ENCODE peak calls at places on chromosomes 4 and X, in five cellular contexts. Z is thoracic aorta; F is CD8-positive, alpha-beta T cell; R is uterus; D is stomach. Y is an unnamed sample.

GRCh38 chr4:7007944-7008343 is 35.2 kb upstream of the TADA2B start:
- DNase-seq in R (no peak), F (no peak), Z (no peak), D (no peak), Y (no peak)

GRCh38 chrX:112705726-112706125 is 26.0 kb upstream of the LHFPL1 start:
- DNase-seq in D (no peak), Z (no peak), F (no peak), R (no peak), Y (no peak)

GRCh38 chrX:5236096-5236495 is 992.6 kb downstream of the NLGN4X start:
- DNase-seq in D (no peak), F (no peak), R (no peak), Z (no peak), Y (no peak)

GRCh38 chr4:39346856-39347519 is 19.2 kb downstream of the RFC1 start:
- DNase-seq in R (no peak), Z (no peak), D (no peak), F (no peak), Y (no peak)

GRCh38 chr4:150852237-150852636 is 162.8 kb downstream of the LRBA start:
- DNase-seq in Z (no peak), R (no peak), D (no peak), F (no peak), Y (no peak)

GRCh38 chrX:53445977-53446376 is 11.8 kb upstream of the HSD17B10 start:
- DNase-seq in R (no peak), F (peak; percentile 43), D (peak; percentile 44), Z (no peak), Y (no peak)

GRCh38 chr4:24488399-24489164 is 95.8 kb downstream of the DHX15 start:
- DNase-seq in R (peak; percentile 66), D (peak; percentile 87), Z (peak; percentile 37), F (peak; percentile 59), Y (peak; percentile 76)

GRCh38 chrX:114049063-114049462 is 534.8 kb upstream of the HTR2C start:
- DNase-seq in F (no peak), Z (no peak), D (no peak), R (no peak), Y (no peak)

GRCh38 chr4:76384052-76384451 is 36.9 kb downstream of the CCDC158 start:
- DNase-seq in F (no peak), Z (no peak), D (no peak), R (no peak), Y (no peak)

GRCh38 chrX:144275403-144275802 is 391.5 kb downstream of the UBE2NL start:
- DNase-seq in D (no peak), Z (no peak), F (no peak), R (no peak), Y (no peak)

GRCh38 chr4:151658959-151659593 is 101.7 kb downstream of the GATB start:
- DNase-seq in D (no peak), F (no peak), R (no peak), Z (no peak), Y (no peak)

GRCh38 chrX:114583646-114584433 is at the start of gene HTR2C:
- DNase-seq in Z (no peak), R (no peak), F (no peak), D (no peak), Y (no peak)

GRCh38 chr4:112817933-112818921 is 181.3 kb downstream of the LARP7 start:
- DNase-seq in Z (peak; percentile 42), R (peak; percentile 72), D (peak; percentile 25), F (no peak), Y (peak; percentile 85)

GRCh38 chr4:15410750-15411149 is 17.1 kb upstream of the C1QTNF7 start:
- DNase-seq in R (peak; percentile 27), Z (no peak), F (peak; percentile 22), D (no peak), Y (no peak)

GRCh38 chr4:37685211-37685725 is 908 bp downstream of the RELL1 start:
- DNase-seq in Z (no peak), R (peak; percentile 38), D (no peak), F (peak; percentile 51), Y (no peak)

GRCh38 chrX:119887721-119888425 is 7.8 kb upstream of the AKAP14 start:
- DNase-seq in F (peak; percentile 49), Z (no peak), R (peak; percentile 24), D (peak; percentile 54), Y (peak; percentile 21)

GRCh38 chr4:144647095-144647959 is 1.4 kb downstream of the HHIP start:
- DNase-seq in F (no peak), D (no peak), Z (no peak), R (no peak), Y (no peak)

GRCh38 chr4:70365479-70365878 is 4.9 kb downstream of the SMR3A start:
- DNase-seq in F (no peak), Z (no peak), R (no peak), D (no peak), Y (no peak)

GRCh38 chr4:63315651-63316050 is 1093.6 kb downstream of the TECRL start:
- DNase-seq in F (no peak), R (no peak), Z (no peak), D (no peak), Y (no peak)

GRCh38 chrX:153551135-153551534 is 33.7 kb downstream of the ATP2B3 start:
- DNase-seq in Z (no peak), D (no peak), R (no peak), F (no peak), Y (no peak)

GRCh38 chr4:1523907-1524636 is 117.8 kb upstream of the NKX1-1 start:
- DNase-seq in F (no peak), Z (no peak), D (no peak), R (no peak), Y (no peak)

GRCh38 chr4:105296672-105297071 is 150.0 kb downstream of the TET2 start:
- DNase-seq in D (no peak), F (no peak), Z (no peak), R (no peak), Y (no peak)

GRCh38 chr4:2250003-2250763 is 8.3 kb upstream of the HAUS3 start:
- DNase-seq in Z (no peak), R (peak; percentile 16), D (peak; percentile 23), F (no peak), Y (peak; percentile 8)

GRCh38 chr4:16524911-16525574 is 298.8 kb upstream of the TAPT1 start:
- DNase-seq in F (no peak), D (no peak), R (peak; percentile 31), Z (no peak), Y (no peak)

GRCh38 chr4:52657630-52658501 is 1.2 kb downstream of the USP46 start:
- DNase-seq in F (no peak), Z (no peak), R (peak; percentile 21), D (peak; percentile 28), Y (no peak)

DNA sequence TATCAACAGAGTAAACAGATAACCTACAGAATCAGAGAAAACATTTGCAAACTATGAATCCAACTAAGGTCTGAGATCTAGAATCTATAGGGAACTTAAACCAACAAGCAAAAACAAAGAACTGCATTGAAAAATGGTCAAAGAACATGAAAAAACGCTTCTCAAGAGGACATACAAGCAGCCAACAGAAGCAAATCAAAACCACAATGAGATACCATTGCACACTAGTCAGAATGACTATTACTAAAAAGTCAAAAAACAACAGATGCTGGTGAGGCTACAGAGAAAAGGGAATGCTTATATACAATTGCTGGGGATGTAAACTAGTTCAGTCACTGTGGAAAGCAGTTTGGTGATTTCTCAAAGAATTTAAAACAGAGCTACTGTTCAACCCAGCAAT is 255.7 kb downstream of the TMEM47 start:
- DNase-seq in R (no peak), F (no peak), Z (no peak), D (no peak), Y (no peak)
- H3K4me3 ChIP-seq in R (no peak overlapping the region), F (no peak overlapping the region), Z (no peak overlapping the region), D (no peak overlapping the region), Y (no peak overlapping the region)

GRCh38 chrX:21590012-21590776 is 67.9 kb downstream of the KLHL34 start:
- DNase-seq in D (no peak), F (no peak), Z (no peak), R (no peak), Y (no peak)
- H3K27ac ChIP-seq in D (no peak overlapping the region), F (no peak overlapping the region), Z (no peak overlapping the region), R (no peak overlapping the region), Y (no peak overlapping the region)

GRCh38 chr4:87920478-87920877 is 55.0 kb upstream of the SPP1 start:
- DNase-seq in R (no peak), Z (no peak), F (no peak), D (no peak), Y (no peak)
- H3K4me3 ChIP-seq in R (no peak overlapping the region), Z (no peak overlapping the region), F (no peak overlapping the region), D (no peak overlapping the region), Y (no peak overlapping the region)

GRCh38 chrX:70359458-70359857 is 63.7 kb upstream of the GDPD2 start:
- DNase-seq in F (no peak), Z (no peak), D (no peak), R (no peak), Y (no peak)

GRCh38 chrX:70354726-70355125 is 64.8 kb downstream of the KIF4A start:
- DNase-seq in Z (no peak), F (no peak), R (no peak), D (no peak), Y (no peak)

GRCh38 chrX:70352473-70352872 is 62.6 kb downstream of the KIF4A start:
- DNase-seq in D (no peak), R (no peak), F (no peak), Z (no peak), Y (no peak)

DNA sequence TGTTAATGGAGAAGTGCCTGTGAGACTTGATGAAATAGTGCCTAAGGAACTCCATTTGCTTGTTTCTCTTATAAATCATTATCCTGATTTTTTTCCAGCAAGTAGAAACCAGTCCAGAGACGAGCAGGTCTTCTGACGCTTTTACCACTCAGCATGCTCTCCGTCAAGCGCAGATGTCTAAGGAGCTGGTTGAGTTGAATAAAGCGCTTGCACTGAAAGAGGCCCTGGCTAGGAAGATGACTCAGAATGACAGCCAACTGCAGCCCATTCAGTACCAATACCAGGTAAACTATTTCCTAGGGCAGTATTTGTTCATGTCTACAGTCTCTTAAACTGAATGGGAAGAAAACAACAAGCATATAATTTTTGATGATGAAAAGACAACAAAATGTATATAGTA is 63.6 kb downstream of the KIF4A start:
- DNase-seq in D (no peak), F (no peak), Z (no peak), R (no peak), Y (no peak)
- H3K27ac ChIP-seq in D (no peak overlapping the region), F (no peak overlapping the region), Z (no peak overlapping the region), R (no peak overlapping the region), Y (no peak overlapping the region)

DNA sequence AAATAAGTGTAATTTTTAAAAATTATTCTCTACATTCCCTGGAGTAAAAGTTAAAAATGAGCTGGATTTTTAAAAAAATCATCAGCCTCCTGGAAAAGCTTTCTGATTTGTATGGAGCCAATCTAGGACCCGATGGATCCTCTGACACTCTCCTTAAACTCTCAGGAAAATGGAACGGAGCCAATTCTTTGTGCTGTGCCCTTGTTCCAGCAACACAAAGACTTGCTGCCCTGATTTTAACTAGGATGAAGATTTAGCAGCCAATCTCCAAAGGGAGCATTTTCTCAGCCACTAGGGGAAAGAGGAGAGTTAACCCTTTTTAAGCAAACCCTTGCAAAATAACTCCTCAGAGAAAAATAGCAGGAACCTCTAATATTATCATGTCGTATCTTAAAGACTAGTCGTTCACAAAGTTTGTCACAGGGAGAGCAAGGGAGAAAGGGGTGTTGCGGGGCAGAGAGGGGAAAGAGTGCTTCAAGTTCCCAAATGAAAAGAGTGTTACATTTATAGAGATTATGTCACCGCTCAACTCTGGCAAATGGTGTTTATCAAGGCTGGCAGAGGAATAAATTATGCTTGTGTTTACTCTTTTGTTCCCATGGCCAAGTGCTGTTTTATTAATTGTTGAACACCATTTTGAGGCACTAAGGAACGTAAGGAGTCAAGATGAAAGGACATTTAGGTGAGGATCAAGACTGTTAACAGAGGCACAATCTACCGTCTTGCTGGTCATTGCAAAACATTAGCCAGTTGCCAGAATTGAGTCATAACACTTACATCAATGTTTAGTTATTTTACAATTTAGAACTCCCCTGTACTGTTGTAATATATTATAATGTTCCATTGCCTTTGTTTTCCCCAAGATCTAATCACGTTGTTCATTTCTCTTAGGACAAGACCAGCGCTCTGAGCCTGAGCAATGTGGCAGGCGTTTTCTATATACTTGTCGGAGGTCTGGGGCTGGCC is 250.7 kb downstream of the THOC2 start:
- DNase-seq in D (no peak), R (peak; percentile 26), Z (no peak), F (no peak), Y (no peak)
- H3K4me3 ChIP-seq in D (no peak overlapping the region), R (no peak overlapping the region), Z (peak overlapping the region; percentile 51), F (no peak overlapping the region), Y (no peak overlapping the region)